ENCODE peak calls at places on chromosomes 16 and 17, in nine cellular contexts. P, G, N, X, B, R, O, L and J are unnamed samples.

GRCh38 chr17:69117855-69118758 is 23.6 kb downstream of the ABCA6 start:
- DNase-seq in P (no peak), G (no peak), N (no peak), X (no peak), B (no peak), R (no peak), O (no peak), L (no peak), J (no peak)

GRCh38 chr16:69150146-69150865 is 17.9 kb downstream of the UTP4 start:
- DNase-seq in P (peak), G (no peak), N (peak), X (peak), B (peak), R (peak), O (peak), L (no peak), J (no peak)

GRCh38 chr16:28546626-28547025 is 7.1 kb upstream of the SGF29 start:
- DNase-seq in P (no peak), G (no peak), N (no peak), X (no peak), B (no peak), R (no peak), O (no peak), L (no peak), J (no peak)

GRCh38 chr16:87580855-87581261 is 21.4 kb upstream of the JPH3 start:
- DNase-seq in P (no peak), G (no peak), N (no peak), X (no peak), B (peak), R (peak), O (no peak), L (no peak), J (no peak)

GRCh38 chr16:72355561-72355960 is 183.6 kb upstream of the PMFBP1 start:
- DNase-seq in P (no peak), G (no peak), N (no peak), X (no peak), B (no peak), R (peak), O (no peak), L (no peak), J (no peak)

GRCh38 chr17:73933164-73933766 is 270.2 kb upstream of the RPL38 start:
- DNase-seq in P (no peak), G (no peak), N (no peak), X (no peak), B (no peak), R (no peak), O (no peak), L (no peak), J (no peak)

GRCh38 chr17:48545539-48545938 is 630 bp upstream of the HOXB2 start:
- DNase-seq in P (no peak), G (no peak), N (no peak), X (no peak), B (no peak), R (no peak), O (no peak), L (no peak), J (no peak)

GRCh38 chr17:78557598-78558039 is 19.6 kb downstream of the DNAH17 start:
- DNase-seq in P (no peak), G (peak), N (no peak), X (no peak), B (peak), R (peak), O (no peak), L (no peak), J (no peak)

GRCh38 chr17:19013226-19013625 is 8.7 kb upstream of the FAM83G start:
- DNase-seq in P (no peak), G (no peak), N (no peak), X (no peak), B (no peak), R (no peak), O (no peak), L (no peak), J (no peak)

GRCh38 chr16:2784536-2785100 is 2.7 kb downstream of the PRSS33 start:
- DNase-seq in P (no peak), G (no peak), N (no peak), X (no peak), B (no peak), R (no peak), O (no peak), L (peak), J (no peak)

GRCh38 chr17:81153340-81153803 is 11.9 kb upstream of the PVALEF start:
- DNase-seq in P (no peak), G (peak), N (peak), X (no peak), B (peak), R (peak), O (no peak), L (no peak), J (no peak)